ENCODE peak calls at places on chromosomes 1 and 21, in four cellular contexts. J is keratinocyte, H is tibial artery, S is heart right ventricle. M is an unnamed sample.

GRCh38 chr1:47578862-47579419 is 141.1 kb downstream of the FOXD2 start:
- DNase-seq in S (no peak), J (no peak), H (peak; percentile 12), M (peak; percentile 49)

GRCh38 chr21:14591882-14592281 is 45.8 kb upstream of the SAMSN1 start:
- DNase-seq in H (no peak), S (no peak), J (no peak), M (no peak)

GRCh38 chr1:89525169-89525855 is 683 bp downstream of the LRRC8B start:
- DNase-seq in J (no peak), H (peak; percentile 66), S (peak; percentile 30), M (peak; percentile 90)

GRCh38 chr1:237851209-237851845 is 39.4 kb downstream of the ZP4 start:
- DNase-seq in S (no peak), H (no peak), J (no peak), M (no peak)

GRCh38 chr1:243939167-243939848 is 89.3 kb upstream of the AKT3 start:
- DNase-seq in H (no peak), J (no peak), S (no peak), M (peak; percentile 1)

GRCh38 chr21:25664462-25665070 is 25.5 kb downstream of the JAM2 start:
- DNase-seq in J (no peak), H (no peak), S (no peak), M (no peak)

GRCh38 chr21:43792406-43792805 is 3.0 kb downstream of the RRP1 start:
- DNase-seq in S (no peak), H (no peak), J (no peak), M (no peak)

GRCh38 chr1:53145942-53146708 is 3.7 kb upstream of the SLC1A7 start:
- DNase-seq in S (peak; percentile 30), H (peak; percentile 75), J (peak; percentile 80), M (peak; percentile 87)

GRCh38 chr1:39539252-39539790 is 37.3 kb downstream of the PABPC4 start:
- DNase-seq in S (peak; percentile 42), H (peak; percentile 82), J (peak; percentile 30), M (peak; percentile 42)

GRCh38 chr1:38119000-38119399 is 72.4 kb upstream of the POU3F1 start:
- DNase-seq in J (no peak), S (no peak), H (no peak), M (no peak)

GRCh38 chr1:162502928-162503327 is 5.3 kb downstream of the UHMK1 start:
- DNase-seq in S (no peak), H (no peak), J (no peak), M (no peak)

GRCh38 chr1:211589782-211590721 is 11.1 kb upstream of the SLC30A1 start:
- DNase-seq in H (peak; percentile 92), S (peak; percentile 55), J (no peak), M (peak; percentile 84)

GRCh38 chr1:183197762-183198161 is 11.7 kb downstream of the LAMC2 start:
- DNase-seq in J (no peak), H (no peak), S (no peak), M (no peak)

GRCh38 chr21:33396966-33397365 is 6.2 kb upstream of the IFNGR2 start:
- DNase-seq in H (no peak), J (no peak), S (peak; percentile 29), M (no peak)

GRCh38 chr1:164560076-164560475 is 1.1 kb downstream of the PBX1 start:
- DNase-seq in S (no peak), H (no peak), J (no peak), M (no peak)

GRCh38 chr1:116324411-116324810 is 48.6 kb upstream of the ATP1A1 start:
- DNase-seq in S (no peak), J (no peak), H (no peak), M (no peak)

GRCh38 chr1:115925511-115925910 is 50.8 kb upstream of the SLC22A15 start:
- DNase-seq in S (no peak), J (no peak), H (no peak), M (no peak)

GRCh38 chr1:204241050-204241449 is 27.3 kb upstream of the GOLT1A start:
- DNase-seq in J (no peak), S (no peak), H (no peak), M (no peak)

GRCh38 chr21:44263221-44263671 is 1.5 kb upstream of the DNMT3L start:
- DNase-seq in H (no peak), S (no peak), J (no peak), M (no peak)

GRCh38 chr1:175192630-175193338 is at the start of gene KIAA0040:
- DNase-seq in S (peak; percentile 84), J (peak; percentile 50), H (peak; percentile 85), M (peak; percentile 94)

GRCh38 chr1:15432327-15432726 is 5.9 kb upstream of the CTRC start:
- DNase-seq in J (no peak), H (no peak), S (no peak), M (no peak)

GRCh38 chr1:110407260-110408210 is at the start of gene LAMTOR5:
- DNase-seq in S (peak; percentile 92), H (peak; percentile 96), J (peak; percentile 62), M (peak; percentile 94)

GRCh38 chr1:224730540-224730939 is 114.4 kb downstream of the CNIH3 start:
- DNase-seq in S (no peak), H (no peak), J (no peak), M (no peak)

GRCh38 chr1:84675106-84675505 is 15.2 kb downstream of the SSX2IP start:
- DNase-seq in S (no peak), J (no peak), H (no peak), M (no peak)

GRCh38 chr1:202586018-202586821 is 124.0 kb downstream of the SYT2 start:
- DNase-seq in S (peak; percentile 26), H (peak; percentile 75), J (no peak), M (no peak)

GRCh38 chr1:228281631-228282328 is 73.9 kb downstream of the OBSCN start:
- DNase-seq in S (no peak), H (no peak), J (no peak), M (peak; percentile 58)

GRCh38 chr1:71994646-71995045 is 287.7 kb downstream of the NEGR1 start:
- DNase-seq in S (no peak), J (no peak), H (no peak), M (no peak)

GRCh38 chr1:33094971-33095604 is 14.1 kb downstream of the AZIN2 start:
- DNase-seq in J (no peak), S (no peak), H (no peak), M (peak; percentile 62)

GRCh38 chr1:2431503-2431902 is 19.1 kb upstream of the PEX10 start:
- DNase-seq in H (no peak), S (no peak), J (no peak), M (no peak)
- H3K4me3 ChIP-seq in H (no peak overlapping the region), S (no peak overlapping the region), J (peak overlapping the region; percentile 41), M (no peak overlapping the region)

GRCh38 chr1:16903054-16903453 is 7.3 kb downstream of the RNU1-2 start:
- DNase-seq in S (no peak), J (no peak), H (peak; percentile 63), M (no peak)
- TF ChIP-seq CTCF in S (no peak), J (no peak), H (no peak), M (no peak)

GRCh38 chr1:64469121-64469520 is 808 bp upstream of the CACHD1 start:
- DNase-seq in H (no peak), S (no peak), J (no peak), M (no peak)
- H3K4me3 ChIP-seq in H (peak overlapping the region; percentile 87), S (no peak overlapping the region), J (no peak overlapping the region), M (no peak overlapping the region)

GRCh38 chr1:29683472-29683871 is 447.1 kb downstream of the PTPRU start:
- DNase-seq in H (peak; percentile 16), S (no peak), J (no peak), M (no peak)

GRCh38 chr1:29684141-29684540 is 447.8 kb downstream of the PTPRU start:
- DNase-seq in H (peak; percentile 19), J (no peak), S (no peak), M (peak; percentile 58)

GRCh38 chr1:29682918-29683314 is 446.6 kb downstream of the PTPRU start:
- DNase-seq in H (peak; percentile 6), S (peak; percentile 31), J (no peak), M (no peak)

GRCh38 chr1:29679828-29680558 is 443.7 kb downstream of the PTPRU start:
- DNase-seq in J (no peak), S (no peak), H (peak; percentile 49), M (peak; percentile 48)

DNA sequence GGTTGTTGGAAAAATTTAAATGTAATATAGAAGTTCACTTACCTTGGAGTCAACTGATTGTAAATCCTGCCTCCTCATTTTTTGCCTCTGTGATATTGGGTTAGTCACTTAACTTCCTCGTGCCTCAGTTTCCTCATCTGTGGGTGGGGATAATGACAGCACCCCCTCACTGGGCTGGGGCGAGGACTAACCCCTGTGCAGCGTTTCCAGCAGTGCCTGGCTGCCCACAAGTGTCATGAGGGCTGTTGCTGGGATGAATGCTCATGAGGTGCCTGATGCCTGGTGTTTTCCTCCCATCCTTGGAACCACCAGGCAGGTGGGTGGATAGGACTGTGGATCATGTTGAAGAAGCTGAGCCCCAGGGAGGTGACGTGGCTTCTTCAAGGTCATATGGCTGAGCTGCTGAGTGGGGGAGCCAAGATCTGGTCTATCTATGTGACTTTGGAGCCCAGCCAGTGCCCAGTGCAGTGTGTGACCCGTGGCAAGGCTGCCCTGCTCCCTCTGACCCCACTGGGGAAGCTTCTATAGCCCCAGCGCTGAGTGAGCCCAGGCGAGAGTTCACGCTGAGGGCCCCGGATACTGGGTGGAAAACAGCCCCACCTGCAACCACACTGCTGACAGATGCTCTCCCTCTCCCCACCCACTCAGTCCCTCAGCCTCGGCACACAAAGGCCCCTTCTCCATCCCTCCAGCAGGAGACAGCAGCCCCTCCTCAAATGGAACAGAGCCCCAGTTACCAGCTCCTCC is 446.0 kb downstream of the PTPRU start:
- DNase-seq in S (no peak), H (peak; percentile 20), J (no peak), M (no peak)
- TF ChIP-seq CTCF in S (no peak), H (no peak), J (no peak), M (no peak)

DNA sequence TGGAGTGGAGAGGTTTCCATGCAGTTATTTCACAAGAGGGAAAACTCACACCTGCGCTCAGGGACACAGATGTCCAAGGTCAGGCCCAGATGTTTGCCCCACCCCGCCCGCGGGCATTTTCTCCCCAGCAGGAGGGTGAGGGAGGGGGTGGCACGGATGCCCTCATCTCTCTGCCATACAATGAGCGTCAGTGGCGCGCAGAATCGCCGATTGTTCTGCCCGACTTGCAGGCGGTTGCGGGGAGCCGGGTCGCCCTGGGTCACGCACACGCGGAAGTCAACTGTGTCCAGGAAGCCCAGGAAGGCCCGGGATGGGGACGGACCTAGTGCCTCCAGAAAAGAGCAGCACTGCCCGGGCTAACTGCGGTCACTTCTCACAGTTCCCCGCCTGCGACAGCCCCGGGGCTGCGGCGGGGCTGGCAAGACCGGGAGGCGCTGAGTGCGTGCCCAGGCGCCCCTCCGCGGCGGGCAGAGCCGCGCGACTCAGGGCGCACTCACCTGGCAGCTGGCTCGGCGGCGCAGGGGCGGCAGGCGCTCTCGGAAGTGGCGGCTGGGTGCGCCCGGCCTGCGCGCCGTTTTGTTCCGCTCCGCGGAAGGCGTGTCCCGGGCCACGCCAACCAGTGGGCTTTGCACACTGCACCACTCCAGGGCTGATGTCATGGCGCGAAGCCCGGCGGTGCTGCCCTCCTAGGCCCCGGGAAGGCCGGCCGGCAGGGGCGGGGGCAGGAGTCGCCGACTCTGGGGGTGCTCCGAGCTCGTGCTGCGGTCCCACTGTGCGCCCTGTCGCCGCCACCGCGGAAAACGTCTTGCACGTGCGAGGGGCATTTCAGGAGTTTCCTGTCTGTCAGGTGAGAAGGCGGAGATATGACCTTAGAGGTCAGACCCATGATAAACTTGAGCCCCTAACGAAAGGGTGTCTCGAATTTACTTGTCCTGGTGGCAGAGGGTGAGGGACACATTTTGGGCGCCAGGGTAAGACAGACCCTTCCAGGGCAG is at the start of gene CSRP1:
- DNase-seq in J (no peak), S (peak; percentile 92), H (peak; percentile 95), M (peak; percentile 96)
- H3K4me3 ChIP-seq in J (peak within 1 kb of the TSS; percentile 63), S (peak within 1 kb of the TSS; percentile 62), H (peak within 1 kb of the TSS; percentile 93), M (peak within 1 kb of the TSS; percentile 64)